ENCODE peak calls at places on chromosomes 12 and 14, in seven cellular contexts. O is stimulated activated CD8-positive, alpha-beta memory T cell treated with anti-CD3 and anti-CD28 coated beads, Interleukin-4, amount 100 ng/mL, for 1 hour; L is activated T-cell treated with anti-CD3 and anti-CD28 coated beads for 1 hour; W is iPS DF 6.9; A is fibroblast of the conjunctiva; T is AG09319; F is Caco-2. U is an unnamed sample.

GRCh38 chr14:23646648-23647549 is 10.7 kb downstream of the DHRS2 start:
- DNase-seq in O (no peak), L (no peak), W (no peak), A (no peak), T (no peak), F (no peak), U (peak)

GRCh38 chr12:65106948-65107347 is 14.2 kb downstream of the WIF1 start:
- DNase-seq in O (no peak), L (no peak), W (no peak), A (no peak), T (no peak), F (no peak), U (no peak)

GRCh38 chr12:92914170-92914569 is 14.9 kb downstream of the EEA1 start:
- DNase-seq in O (no peak), L (no peak), W (no peak), A (no peak), T (no peak), F (no peak), U (no peak)

GRCh38 chr12:115916910-115917668 is 360.4 kb downstream of the MED13L start:
- DNase-seq in O (peak), L (peak), W (peak), A (no peak), T (no peak), F (peak), U (no peak)

GRCh38 chr14:100383727-100384158 is 60.6 kb downstream of the SLC25A47 start:
- DNase-seq in O (no peak), L (peak), W (no peak), A (no peak), T (no peak), F (peak), U (no peak)

GRCh38 chr12:130970165-130970907 is 16.6 kb downstream of the ADGRD1 start:
- DNase-seq in O (no peak), L (no peak), W (no peak), A (no peak), T (no peak), F (no peak), U (no peak)

GRCh38 chr12:113010701-113011100 is 32.4 kb downstream of the OAS2 start:
- DNase-seq in O (no peak), L (no peak), W (no peak), A (no peak), T (no peak), F (no peak), U (no peak)

GRCh38 chr12:109797905-109798669 is 35.1 kb downstream of the TRPV4 start:
- DNase-seq in O (no peak), L (no peak), W (peak), A (no peak), T (no peak), F (no peak), U (no peak)

GRCh38 chr12:31813305-31813704 is 84.5 kb upstream of the AMN1 start:
- DNase-seq in O (no peak), L (no peak), W (no peak), A (no peak), T (no peak), F (peak), U (no peak)

GRCh38 chr12:69438539-69438938 is 31.6 kb upstream of the FRS2 start:
- DNase-seq in O (no peak), L (no peak), W (no peak), A (no peak), T (no peak), F (no peak), U (no peak)

U was measured in PC-9.